ENCODE peak calls at places on chromosomes 6 and 20, in nine cellular contexts. F is spleen, U is uterus, T is cardiac fibroblast, W is AG09309, Y is H1, O is tibial nerve, P is endothelial cell, K is GM20000. B is an unnamed sample.

GRCh38 chr6:129744201-129744879 is 34.4 kb upstream of the ARHGAP18 start:
- DNase-seq in F (no peak), U (peak), T (peak), W (peak), Y (no peak), O (no peak), P (no peak), K (no peak), B (no peak)

GRCh38 chr20:50799890-50800550 is 5.2 kb downstream of the BCAS4 start:
- DNase-seq in F (peak), U (no peak), T (no peak), W (no peak), Y (no peak), O (no peak), P (no peak), K (peak), B (no peak)

GRCh38 chr20:57383447-57384347 is 7.5 kb upstream of the RBM38 start:
- DNase-seq in F (peak), U (no peak), T (no peak), W (no peak), Y (no peak), O (no peak), P (no peak), K (no peak), B (no peak)

GRCh38 chr6:83231146-83231545 is 38.0 kb downstream of the RWDD2A start:
- DNase-seq in F (no peak), U (no peak), T (peak), W (peak), Y (no peak), O (no peak), P (no peak), K (no peak), B (no peak)

GRCh38 chr20:54168961-54169862 is 4.6 kb downstream of the CYP24A1 start:
- DNase-seq in F (no peak), U (no peak), T (peak), W (no peak), Y (no peak), O (no peak), P (no peak), K (no peak), B (no peak)

GRCh38 chr6:155241966-155242365 is 21.8 kb upstream of the CLDN20 start:
- DNase-seq in F (no peak), U (no peak), T (no peak), W (no peak), Y (no peak), O (no peak), P (no peak), K (no peak), B (no peak)

GRCh38 chr6:93293399-93294271 is 125.7 kb downstream of the EPHA7 start:
- DNase-seq in F (no peak), U (no peak), T (no peak), W (no peak), Y (no peak), O (no peak), P (no peak), K (no peak), B (no peak)

GRCh38 chr6:138806889-138807288 is 11.0 kb downstream of the ECT2L start:
- DNase-seq in F (no peak), U (no peak), T (no peak), W (no peak), Y (no peak), O (no peak), P (no peak), K (no peak), B (no peak)

GRCh38 chr6:39416026-39416425 is 93.5 kb upstream of the KCNK16 start:
- DNase-seq in F (no peak), U (no peak), T (peak), W (no peak), Y (no peak), O (no peak), P (no peak), K (no peak), B (no peak)

GRCh38 chr6:116239856-116240255 is 14.0 kb downstream of the TSPYL4 start:
- DNase-seq in F (no peak), U (no peak), T (no peak), W (no peak), Y (no peak), O (no peak), P (no peak), K (no peak), B (no peak)

GRCh38 chr6:28606424-28607391 is 81.0 kb downstream of the GPX5 start:
- DNase-seq in F (no peak), U (no peak), T (peak), W (no peak), Y (no peak), O (no peak), P (peak), K (peak), B (peak)

DNA sequence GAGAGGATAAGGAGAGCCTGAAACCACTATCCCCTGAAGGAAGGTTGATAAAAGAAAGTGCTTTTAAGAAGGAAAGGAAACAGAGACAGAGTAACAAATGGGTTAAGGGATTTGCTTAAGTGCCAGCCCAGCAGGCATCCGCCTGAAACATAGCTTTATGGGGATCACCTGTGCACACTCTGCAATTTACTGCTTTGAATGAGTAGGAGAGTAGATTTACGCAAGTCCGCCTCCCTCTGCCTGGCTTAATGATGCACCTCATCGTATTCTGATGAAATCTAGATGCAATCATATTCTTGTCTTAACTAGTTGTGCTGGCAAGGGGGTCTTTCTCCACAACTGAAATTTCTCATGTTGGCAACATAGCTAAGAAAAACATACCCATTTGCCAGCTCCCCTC is 101.1 kb upstream of the ID4 start:
- DNase-seq in F (no peak), U (no peak), T (no peak), W (no peak), Y (no peak), O (no peak), P (no peak), K (no peak), B (no peak)
- TF ChIP-seq CTCF in F (no peak), U (no peak), T (no peak), W (no peak), Y (no peak), O (no peak), P (no peak), K (no peak), B (no peak)

GRCh38 chr6:44110005-44110681 is 17.1 kb downstream of the MRPL14 start:
- DNase-seq in F (no peak), U (no peak), T (no peak), W (no peak), Y (no peak), O (no peak), P (no peak), K (no peak), B (no peak)

GRCh38 chr6:44115866-44116265 is 11.4 kb downstream of the MRPL14 start:
- DNase-seq in F (no peak), U (no peak), T (peak), W (no peak), Y (no peak), O (no peak), P (no peak), K (no peak), B (no peak)

GRCh38 chr6:44110966-44111365 is 16.3 kb downstream of the MRPL14 start:
- DNase-seq in F (no peak), U (no peak), T (no peak), W (no peak), Y (no peak), O (no peak), P (no peak), K (no peak), B (no peak)

GRCh38 chr6:44111434-44112417 is 15.5 kb downstream of the MRPL14 start:
- DNase-seq in F (no peak), U (no peak), T (no peak), W (no peak), Y (no peak), O (no peak), P (no peak), K (no peak), B (no peak)

DNA sequence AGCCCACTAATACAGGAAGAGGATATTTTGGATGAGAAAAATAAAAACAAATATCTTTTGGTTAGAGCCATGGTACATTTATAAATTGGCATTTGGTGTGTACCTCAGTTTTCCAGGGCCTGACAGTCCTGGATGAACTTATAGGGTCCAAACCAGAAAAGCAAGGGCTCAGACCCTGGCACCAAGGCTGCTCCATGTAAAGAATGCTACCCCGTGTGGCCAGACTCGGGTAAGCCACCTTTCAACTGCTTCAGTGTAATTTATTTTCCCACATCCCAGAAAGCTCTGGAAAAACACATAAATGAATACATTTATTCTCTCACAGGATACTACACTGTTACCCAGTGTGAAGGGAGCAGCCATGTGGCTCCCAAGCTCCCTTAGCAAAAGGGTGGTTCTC is 13.9 kb downstream of the MRPL14 start:
- DNase-seq in F (no peak), U (no peak), T (no peak), W (no peak), Y (no peak), O (no peak), P (no peak), K (no peak), B (no peak)
- TF ChIP-seq CTCF in F (no peak), U (no peak), T (peak), W (peak), Y (peak), O (no peak), P (peak), K (no peak), B (peak)

GRCh38 chr6:133393891-133394290 is 152.7 kb downstream of the EYA4 start:
- DNase-seq in F (no peak), U (no peak), T (no peak), W (no peak), Y (no peak), O (no peak), P (no peak), K (no peak), B (no peak)

GRCh38 chr6:133399426-133399825 is 158.3 kb downstream of the EYA4 start:
- DNase-seq in F (no peak), U (no peak), T (no peak), W (no peak), Y (no peak), O (no peak), P (no peak), K (no peak), B (no peak)

GRCh38 chr6:133396630-133397335 is 155.6 kb downstream of the EYA4 start:
- DNase-seq in F (no peak), U (no peak), T (no peak), W (no peak), Y (no peak), O (no peak), P (no peak), K (no peak), B (no peak)

GRCh38 chr6:133394630-133395029 is 153.5 kb downstream of the EYA4 start:
- DNase-seq in F (no peak), U (no peak), T (peak), W (no peak), Y (no peak), O (no peak), P (no peak), K (no peak), B (no peak)

DNA sequence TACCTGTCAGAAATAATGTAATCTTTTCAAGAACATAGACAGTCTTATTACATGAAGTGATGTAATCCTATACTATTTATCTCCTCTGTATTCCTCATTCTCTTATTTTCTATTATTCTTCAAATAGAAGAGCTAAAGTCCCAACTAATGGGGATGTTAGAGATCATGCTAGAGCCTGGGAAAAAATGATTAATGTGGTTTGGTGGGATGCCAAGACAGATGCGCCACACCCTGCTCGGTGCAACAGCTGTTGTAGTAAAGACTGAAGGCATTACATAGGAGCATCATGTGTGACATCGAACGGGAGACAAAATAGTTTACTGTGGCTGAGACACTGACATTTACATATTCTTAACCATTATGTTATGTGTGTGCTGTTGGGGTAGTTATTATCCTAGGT is 155.1 kb downstream of the EYA4 start:
- DNase-seq in F (no peak), U (no peak), T (peak), W (no peak), Y (no peak), O (no peak), P (no peak), K (no peak), B (no peak)
- TF ChIP-seq CTCF in F (no peak), U (no peak), T (no peak), W (no peak), Y (no peak), O (no peak), P (no peak), K (no peak), B (no peak)

GRCh38 chr6:136212616-136213396 is 37.3 kb downstream of the MTFR2 start:
- DNase-seq in F (no peak), U (no peak), T (no peak), W (no peak), Y (no peak), O (no peak), P (no peak), K (no peak), B (no peak)
- TF ChIP-seq CTCF in F (no peak), U (no peak), T (no peak), W (no peak), Y (no peak), O (no peak), P (no peak), K (no peak), B (no peak)

B was measured in glutamatergic neuron.